ENCODE peak calls at places on chromosome 1, in six cellular contexts. W is stimulated activated CD8-positive, alpha-beta memory T cell treated with anti-CD3 and anti-CD28 coated beads, Interleukin-15, amount 100 ng/mL, for 24 hours; G is iPS-NIHi11; S is heart right ventricle; N is stomach; Z is stimulated activated naive CD8-positive, alpha-beta T cell treated with anti-CD3 and anti-CD28 coated beads, Interleukin-15, amount 100 ng/mL, for 72 hours. E is an unnamed sample.

GRCh38 chr1:1425753-1426495 is 4.8 kb upstream of the ANKRD65 start:
- DNase-seq in G (peak), W (no peak), S (no peak), Z (no peak), N (no peak), E (no peak)

GRCh38 chr1:15272009-15272781 is 25.2 kb downstream of the FHAD1 start:
- DNase-seq in S (peak), Z (peak), W (no peak), N (peak), G (peak), E (peak)

GRCh38 chr1:102879439-102879993 is 228.8 kb downstream of the COL11A1 start:
- DNase-seq in Z (no peak), G (no peak), S (no peak), W (no peak), N (no peak), E (no peak)

GRCh38 chr1:94142022-94142421 is 21.1 kb upstream of the ABCA4 start:
- DNase-seq in G (no peak), Z (no peak), N (no peak), S (no peak), W (no peak), E (no peak)

GRCh38 chr1:18947570-18947969 is 8.9 kb downstream of the IFFO2 start:
- DNase-seq in N (no peak), G (no peak), Z (no peak), S (no peak), W (no peak), E (no peak)

GRCh38 chr1:101738475-101738874 is 258.3 kb downstream of the OLFM3 start:
- DNase-seq in Z (no peak), G (no peak), N (no peak), W (no peak), S (no peak), E (no peak)

GRCh38 chr1:15362737-15363128 is 47.0 kb upstream of the EFHD2 start:
- DNase-seq in G (no peak), S (no peak), Z (no peak), N (no peak), W (no peak), E (no peak)

GRCh38 chr1:23629728-23630290 is 61.8 kb upstream of the RPL11 start:
- DNase-seq in N (no peak), S (no peak), G (no peak), W (no peak), Z (no peak), E (no peak)

GRCh38 chr1:88780485-88780884 is 96.4 kb downstream of the PKN2 start:
- DNase-seq in N (no peak), S (no peak), Z (no peak), W (no peak), G (no peak), E (no peak)

GRCh38 chr1:234840843-234841242 is 230.9 kb upstream of the IRF2BP2 start:
- DNase-seq in W (no peak), N (no peak), S (no peak), Z (peak), G (no peak), E (no peak)

GRCh38 chr1:201119826-201120225 is 7.2 kb downstream of the ASCL5 start:
- DNase-seq in W (no peak), G (no peak), N (no peak), S (peak), Z (no peak), E (no peak)

GRCh38 chr1:56255516-56256181 is 323.7 kb downstream of the PLPP3 start:
- DNase-seq in W (no peak), N (peak), G (no peak), S (peak), Z (no peak), E (peak)